ENCODE peak calls at places on chromosomes 3 and 15, in nine cellular contexts. One of them, this sample, is unnamed.

GRCh38 chr3:12097972-12098371 is 60.7 kb downstream of the TIMP4 start:
- DNase-seq in uterus: no peak
- DNase-seq in fibroblast of lung: peak; percentile 5
- DNase-seq in cardiac muscle cell: no peak
- DNase-seq in adrenal gland: no peak
- DNase-seq in stomach: no peak
- DNase-seq in transverse colon: no peak
- DNase-seq in IMR-90: no peak
- DNase-seq in astrocyte: no peak
- DNase-seq in this sample: no peak

GRCh38 chr3:48429416-48430358 is at the start of gene PLXNB1:
- DNase-seq in stomach: peak; percentile 81
- DNase-seq in cardiac muscle cell: peak; percentile 73
- DNase-seq in IMR-90: peak; percentile 71
- DNase-seq in uterus: peak; percentile 83
- DNase-seq in fibroblast of lung: peak; percentile 83
- DNase-seq in astrocyte: peak; percentile 75
- DNase-seq in transverse colon: peak; percentile 84
- DNase-seq in adrenal gland: peak; percentile 46
- DNase-seq in this sample: peak; percentile 93

GRCh38 chr3:142450881-142451280 is 3.0 kb upstream of the XRN1 start:
- DNase-seq in cardiac muscle cell: no peak
- DNase-seq in IMR-90: no peak
- DNase-seq in fibroblast of lung: no peak
- DNase-seq in stomach: no peak
- DNase-seq in astrocyte: no peak
- DNase-seq in transverse colon: no peak
- DNase-seq in uterus: no peak
- DNase-seq in adrenal gland: no peak
- DNase-seq in this sample: no peak

GRCh38 chr15:31557899-31558298 is 231.3 kb downstream of the KLF13 start:
- DNase-seq in astrocyte: no peak
- DNase-seq in stomach: no peak
- DNase-seq in transverse colon: no peak
- DNase-seq in IMR-90: no peak
- DNase-seq in adrenal gland: no peak
- DNase-seq in fibroblast of lung: no peak
- DNase-seq in cardiac muscle cell: no peak
- DNase-seq in uterus: no peak
- DNase-seq in this sample: no peak

GRCh38 chr3:138349926-138350665 is 1.7 kb downstream of the MRAS start:
- DNase-seq in fibroblast of lung: peak; percentile 25
- DNase-seq in astrocyte: no peak
- DNase-seq in cardiac muscle cell: peak; percentile 45
- DNase-seq in stomach: no peak
- DNase-seq in transverse colon: no peak
- DNase-seq in IMR-90: peak; percentile 37
- DNase-seq in adrenal gland: peak; percentile 72
- DNase-seq in uterus: no peak
- DNase-seq in this sample: peak; percentile 78

GRCh38 chr3:140870351-140870750 is 71.3 kb upstream of the SLC25A36 start:
- DNase-seq in transverse colon: no peak
- DNase-seq in stomach: no peak
- DNase-seq in astrocyte: no peak
- DNase-seq in adrenal gland: no peak
- DNase-seq in uterus: no peak
- DNase-seq in IMR-90: no peak
- DNase-seq in fibroblast of lung: no peak
- DNase-seq in cardiac muscle cell: no peak
- DNase-seq in this sample: no peak

GRCh38 chr3:51717947-51718346 is 11.1 kb downstream of the GRM2 start:
- DNase-seq in uterus: no peak
- DNase-seq in fibroblast of lung: no peak
- DNase-seq in adrenal gland: no peak
- DNase-seq in transverse colon: no peak
- DNase-seq in astrocyte: no peak
- DNase-seq in stomach: no peak
- DNase-seq in cardiac muscle cell: no peak
- DNase-seq in IMR-90: no peak
- DNase-seq in this sample: no peak

GRCh38 chr3:156666073-156666472 is 8.3 kb upstream of the TIPARP start:
- DNase-seq in transverse colon: no peak
- DNase-seq in uterus: no peak
- DNase-seq in fibroblast of lung: no peak
- DNase-seq in adrenal gland: no peak
- DNase-seq in IMR-90: no peak
- DNase-seq in stomach: no peak
- DNase-seq in cardiac muscle cell: no peak
- DNase-seq in astrocyte: no peak
- DNase-seq in this sample: no peak

GRCh38 chr3:181726351-181727121 is 14.8 kb downstream of the SOX2 start:
- DNase-seq in IMR-90: no peak
- DNase-seq in astrocyte: peak; percentile 29
- DNase-seq in adrenal gland: no peak
- DNase-seq in stomach: peak; percentile 63
- DNase-seq in transverse colon: no peak
- DNase-seq in uterus: no peak
- DNase-seq in cardiac muscle cell: no peak
- DNase-seq in fibroblast of lung: peak; percentile 48
- DNase-seq in this sample: no peak

GRCh38 chr3:51311055-51311454 is 74.0 kb upstream of the MANF start:
- DNase-seq in cardiac muscle cell: peak; percentile 34
- DNase-seq in fibroblast of lung: peak; percentile 23
- DNase-seq in stomach: no peak
- DNase-seq in transverse colon: no peak
- DNase-seq in IMR-90: peak; percentile 33
- DNase-seq in adrenal gland: no peak
- DNase-seq in astrocyte: peak; percentile 3
- DNase-seq in uterus: no peak
- DNase-seq in this sample: no peak

GRCh38 chr3:141940204-141940776 is 63.8 kb downstream of the ATP1B3 start:
- DNase-seq in cardiac muscle cell: peak; percentile 59
- DNase-seq in IMR-90: peak; percentile 68
- DNase-seq in transverse colon: peak; percentile 69
- DNase-seq in adrenal gland: peak; percentile 61
- DNase-seq in fibroblast of lung: peak; percentile 80
- DNase-seq in astrocyte: peak; percentile 71
- DNase-seq in uterus: no peak
- DNase-seq in stomach: no peak
- DNase-seq in this sample: no peak

GRCh38 chr3:103991461-103992115 is 1375.1 kb upstream of the ALCAM start:
- DNase-seq in transverse colon: no peak
- DNase-seq in stomach: no peak
- DNase-seq in IMR-90: no peak
- DNase-seq in astrocyte: peak; percentile 2
- DNase-seq in fibroblast of lung: peak; percentile 11
- DNase-seq in cardiac muscle cell: no peak
- DNase-seq in uterus: no peak
- DNase-seq in adrenal gland: no peak
- DNase-seq in this sample: no peak

DNA sequence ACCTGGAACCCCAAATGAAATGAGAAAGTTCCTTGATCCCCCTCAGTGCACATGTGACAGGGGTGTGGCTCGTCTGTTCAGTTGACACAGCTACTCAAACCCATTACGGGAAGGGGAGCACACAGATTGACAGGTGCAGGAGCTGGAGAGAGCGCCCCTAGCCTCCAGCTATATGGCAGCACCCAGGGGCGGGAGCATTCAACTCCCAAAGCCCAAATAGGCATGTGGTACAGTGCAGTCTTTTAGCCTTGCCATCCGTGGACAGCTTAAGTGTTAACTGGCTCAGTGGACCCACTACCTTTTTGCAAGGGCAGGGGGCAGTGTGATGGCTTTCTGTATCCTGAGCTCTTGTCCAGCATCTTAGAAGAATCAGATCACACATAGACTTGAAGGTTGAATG is 1374.2 kb upstream of the ALCAM start:
- DNase-seq in IMR-90: no peak
- DNase-seq in uterus: no peak
- DNase-seq in adrenal gland: no peak
- DNase-seq in transverse colon: no peak
- DNase-seq in stomach: no peak
- DNase-seq in cardiac muscle cell: no peak
- DNase-seq in fibroblast of lung: no peak
- DNase-seq in astrocyte: no peak
- DNase-seq in this sample: no peak
- TF ChIP-seq CTCF in IMR-90: no peak
- TF ChIP-seq CTCF in uterus: no peak
- TF ChIP-seq CTCF in adrenal gland: no peak
- TF ChIP-seq CTCF in transverse colon: no peak
- TF ChIP-seq CTCF in stomach: no peak
- TF ChIP-seq CTCF in cardiac muscle cell: no peak
- TF ChIP-seq CTCF in fibroblast of lung: no peak
- TF ChIP-seq CTCF in astrocyte: no peak
- TF ChIP-seq CTCF in this sample: no peak

DNA sequence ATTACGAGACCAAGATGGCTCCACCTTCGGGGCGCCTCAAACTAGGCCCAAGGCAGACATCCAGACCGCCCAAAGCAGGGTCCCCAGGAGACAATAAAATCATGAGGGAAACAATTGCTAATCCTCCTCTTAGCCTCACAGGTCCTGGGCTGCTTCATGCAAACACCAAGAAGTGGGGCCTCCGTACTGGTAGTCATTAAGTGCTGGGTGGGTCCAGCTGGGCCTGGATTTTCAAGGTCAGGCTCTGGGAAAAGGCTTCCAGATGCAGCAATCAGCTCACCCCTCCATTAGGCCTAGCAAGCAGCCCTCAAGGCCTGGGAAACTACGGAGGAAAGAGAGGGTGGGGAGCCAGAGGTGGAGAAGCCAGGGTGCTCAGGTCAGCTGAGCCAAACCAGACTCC is 634 bp downstream of the FBXL22 start:
- DNase-seq in cardiac muscle cell: no peak
- DNase-seq in adrenal gland: no peak
- DNase-seq in uterus: no peak
- DNase-seq in fibroblast of lung: no peak
- DNase-seq in IMR-90: no peak
- DNase-seq in stomach: no peak
- DNase-seq in transverse colon: no peak
- DNase-seq in astrocyte: no peak
- DNase-seq in this sample: no peak
- H3K4me1 ChIP-seq in cardiac muscle cell: peaks cover 57% of the 10 kb centered on the region
- H3K4me1 ChIP-seq in adrenal gland: peaks cover 19% of the 10 kb centered on the region
- H3K4me1 ChIP-seq in uterus: no peaks in the 10 kb centered on the region
- H3K4me1 ChIP-seq in fibroblast of lung: peaks cover 19% of the 10 kb centered on the region
- H3K4me1 ChIP-seq in IMR-90: peaks cover 24% of the 10 kb centered on the region
- H3K4me1 ChIP-seq in stomach: peaks cover 67% of the 10 kb centered on the region
- H3K4me1 ChIP-seq in transverse colon: peaks cover 67% of the 10 kb centered on the region
- H3K4me1 ChIP-seq in astrocyte: peaks cover 14% of the 10 kb centered on the region
- H3K4me1 ChIP-seq in this sample: peaks cover 33% of the 10 kb centered on the region

DNA sequence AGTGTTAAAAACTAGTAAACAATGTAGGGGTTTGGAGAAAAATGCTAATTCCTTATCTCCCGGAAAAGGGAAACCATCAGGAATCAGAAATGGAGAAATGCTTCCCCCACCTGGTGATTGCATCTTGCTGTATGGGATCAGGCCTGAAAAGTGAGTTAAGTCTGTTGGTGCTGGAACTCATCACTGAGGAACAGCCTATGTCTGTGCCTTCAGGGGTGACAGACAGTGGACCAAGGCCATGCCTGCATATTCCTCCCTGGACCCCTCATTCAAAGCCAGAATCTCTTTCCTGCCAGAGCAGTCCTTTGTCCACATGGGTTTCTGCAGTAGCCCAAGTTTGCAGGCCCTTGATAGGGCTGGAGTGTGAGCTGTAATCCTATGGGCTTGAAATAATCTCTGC is 160.8 kb upstream of the CTDSPL start:
- DNase-seq in adrenal gland: no peak
- DNase-seq in uterus: no peak
- DNase-seq in fibroblast of lung: no peak
- DNase-seq in transverse colon: no peak
- DNase-seq in stomach: no peak
- DNase-seq in cardiac muscle cell: peak; percentile 24
- DNase-seq in astrocyte: no peak
- DNase-seq in IMR-90: no peak
- DNase-seq in this sample: no peak
- TF ChIP-seq CTCF in adrenal gland: peak; percentile 31
- TF ChIP-seq CTCF in uterus: no peak
- TF ChIP-seq CTCF in fibroblast of lung: no peak
- TF ChIP-seq CTCF in transverse colon: peak; percentile 35
- TF ChIP-seq CTCF in stomach: peak; percentile 32
- TF ChIP-seq CTCF in cardiac muscle cell: peak; percentile 22
- TF ChIP-seq CTCF in astrocyte: no peak
- TF ChIP-seq CTCF in IMR-90: no peak
- TF ChIP-seq CTCF in this sample: no peak

GRCh38 chr3:57131210-57131588 is 34.0 kb downstream of the IL17RD start:
- DNase-seq in uterus: no peak
- DNase-seq in transverse colon: no peak
- DNase-seq in cardiac muscle cell: no peak
- DNase-seq in fibroblast of lung: no peak
- DNase-seq in astrocyte: no peak
- DNase-seq in adrenal gland: no peak
- DNase-seq in stomach: no peak
- DNase-seq in IMR-90: no peak
- DNase-seq in this sample: no peak

GRCh38 chr3:57126244-57126643 is 38.9 kb downstream of the IL17RD start:
- DNase-seq in stomach: no peak
- DNase-seq in fibroblast of lung: no peak
- DNase-seq in adrenal gland: no peak
- DNase-seq in IMR-90: no peak
- DNase-seq in transverse colon: no peak
- DNase-seq in astrocyte: no peak
- DNase-seq in uterus: no peak
- DNase-seq in cardiac muscle cell: no peak
- DNase-seq in this sample: no peak

GRCh38 chr3:57130426-57131209 is 34.5 kb downstream of the IL17RD start:
- DNase-seq in astrocyte: no peak
- DNase-seq in IMR-90: no peak
- DNase-seq in adrenal gland: no peak
- DNase-seq in uterus: no peak
- DNase-seq in transverse colon: no peak
- DNase-seq in stomach: no peak
- DNase-seq in cardiac muscle cell: no peak
- DNase-seq in fibroblast of lung: peak; percentile 47
- DNase-seq in this sample: no peak

GRCh38 chr3:57127849-57128566 is 37.1 kb downstream of the IL17RD start:
- DNase-seq in adrenal gland: no peak
- DNase-seq in cardiac muscle cell: peak; percentile 41
- DNase-seq in stomach: no peak
- DNase-seq in fibroblast of lung: peak; percentile 85
- DNase-seq in uterus: peak; percentile 60
- DNase-seq in IMR-90: no peak
- DNase-seq in transverse colon: no peak
- DNase-seq in astrocyte: peak; percentile 81
- DNase-seq in this sample: no peak

DNA sequence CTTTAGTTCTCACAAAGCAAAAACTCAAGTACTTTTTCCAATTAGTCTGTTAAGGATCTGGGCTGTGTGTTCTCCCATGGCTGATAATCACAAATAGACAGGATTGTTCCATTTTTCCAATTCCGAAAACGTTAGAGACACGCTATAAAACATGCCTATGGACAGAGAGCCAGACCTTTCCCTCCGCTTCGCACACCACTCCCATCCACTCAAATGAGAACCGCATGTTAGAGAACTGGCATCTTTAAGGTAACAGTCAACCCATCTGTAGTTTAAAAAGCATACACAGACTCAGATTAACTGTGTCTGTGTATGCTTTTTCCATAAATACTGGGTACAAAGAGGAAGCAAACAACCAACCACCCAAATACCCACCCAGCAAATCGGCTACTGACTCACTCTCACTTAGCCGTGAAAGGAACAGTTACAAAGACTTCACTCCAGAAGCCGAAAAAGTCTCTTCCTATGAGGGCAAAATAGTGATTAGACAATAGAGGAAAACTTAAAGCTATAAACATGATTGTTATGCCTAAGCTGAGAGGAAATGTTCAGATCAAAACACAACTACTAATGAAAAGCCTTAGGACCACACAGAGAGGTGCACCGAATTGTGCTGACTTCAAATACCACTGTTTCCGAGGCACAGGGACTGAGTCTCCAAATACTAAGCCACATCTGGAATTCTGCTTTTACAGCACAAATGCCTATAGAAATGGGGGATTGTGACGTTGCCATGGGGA is 36.1 kb downstream of the IL17RD start:
- DNase-seq in cardiac muscle cell: no peak
- DNase-seq in astrocyte: no peak
- DNase-seq in uterus: no peak
- DNase-seq in adrenal gland: no peak
- DNase-seq in IMR-90: no peak
- DNase-seq in fibroblast of lung: no peak
- DNase-seq in transverse colon: no peak
- DNase-seq in stomach: no peak
- DNase-seq in this sample: no peak
- H3K4me1 ChIP-seq in cardiac muscle cell: peaks cover 81% of the 10 kb centered on the region
- H3K4me1 ChIP-seq in astrocyte: peaks cover 32% of the 10 kb centered on the region
- H3K4me1 ChIP-seq in uterus: peaks cover 10% of the 10 kb centered on the region
- H3K4me1 ChIP-seq in adrenal gland: no peaks in the 10 kb centered on the region
- H3K4me1 ChIP-seq in IMR-90: no peaks in the 10 kb centered on the region
- H3K4me1 ChIP-seq in fibroblast of lung: no peaks in the 10 kb centered on the region
- H3K4me1 ChIP-seq in transverse colon: no peaks in the 10 kb centered on the region
- H3K4me1 ChIP-seq in stomach: peaks cover 18% of the 10 kb centered on the region
- H3K4me1 ChIP-seq in this sample: no peaks in the 10 kb centered on the region